ENCODE peak calls at places on chromosomes 4 and X, in four cellular contexts. One of them, this sample, is unnamed.

GRCh38 chr4:48683784-48684666 is 96.1 kb downstream of the FRYL start:
- DNase-seq in tibial nerve: no peak
- DNase-seq in transverse colon: no peak
- DNase-seq in testis: no peak
- DNase-seq in this sample: peak

GRCh38 chr4:176902710-176903323 is 110.1 kb upstream of the VEGFC start:
- DNase-seq in tibial nerve: no peak
- DNase-seq in transverse colon: no peak
- DNase-seq in testis: no peak
- DNase-seq in this sample: no peak

GRCh38 chr4:152014280-152014679 is 253.5 kb upstream of the GATB start:
- DNase-seq in tibial nerve: no peak
- DNase-seq in transverse colon: peak
- DNase-seq in testis: no peak
- DNase-seq in this sample: peak

GRCh38 chr4:174213734-174214101 is 69.7 kb downstream of the FBXO8 start:
- DNase-seq in tibial nerve: no peak
- DNase-seq in transverse colon: no peak
- DNase-seq in testis: no peak
- DNase-seq in this sample: no peak

GRCh38 chr4:6892190-6892908 is 17.3 kb upstream of the TBC1D14 start:
- DNase-seq in tibial nerve: peak
- DNase-seq in transverse colon: peak
- DNase-seq in testis: peak
- DNase-seq in this sample: peak

GRCh38 chr4:84718699-84719098 is 135.8 kb downstream of the CDS1 start:
- DNase-seq in tibial nerve: no peak
- DNase-seq in transverse colon: no peak
- DNase-seq in testis: no peak
- DNase-seq in this sample: no peak

GRCh38 chrX:68060506-68061205 is 372.6 kb downstream of the OPHN1 start:
- DNase-seq in tibial nerve: no peak
- DNase-seq in transverse colon: no peak
- DNase-seq in testis: no peak
- DNase-seq in this sample: no peak

GRCh38 chr4:94306713-94307112 is 35.9 kb downstream of the HPGDS start:
- DNase-seq in tibial nerve: no peak
- DNase-seq in transverse colon: no peak
- DNase-seq in testis: no peak
- DNase-seq in this sample: no peak

GRCh38 chrX:40646489-40647306 is 663 bp downstream of the CXorf38 start:
- DNase-seq in tibial nerve: peak
- DNase-seq in transverse colon: peak
- DNase-seq in testis: no peak
- DNase-seq in this sample: peak

GRCh38 chr4:64205376-64205775 is 203.9 kb downstream of the TECRL start:
- DNase-seq in tibial nerve: no peak
- DNase-seq in transverse colon: no peak
- DNase-seq in testis: no peak
- DNase-seq in this sample: no peak

GRCh38 chrX:25043192-25043591 is 27.4 kb upstream of the ARX start:
- DNase-seq in tibial nerve: no peak
- DNase-seq in transverse colon: no peak
- DNase-seq in testis: no peak
- DNase-seq in this sample: no peak

GRCh38 chrX:38800981-38801845 is at the start of gene MID1IP1:
- DNase-seq in tibial nerve: peak
- DNase-seq in transverse colon: peak
- DNase-seq in testis: peak
- DNase-seq in this sample: peak

GRCh38 chr4:39528056-39528465 is 822 bp upstream of the UGDH start:
- DNase-seq in tibial nerve: peak
- DNase-seq in transverse colon: no peak
- DNase-seq in testis: no peak
- DNase-seq in this sample: no peak

GRCh38 chr4:81019016-81019415 is 11.5 kb upstream of the BMP3 start:
- DNase-seq in tibial nerve: no peak
- DNase-seq in transverse colon: peak
- DNase-seq in testis: no peak
- DNase-seq in this sample: no peak
- TF ChIP-seq POLR2A in tibial nerve: no peak
- TF ChIP-seq POLR2A in transverse colon: no peak
- TF ChIP-seq POLR2A in testis: no peak
- TF ChIP-seq POLR2A in this sample: no peak

GRCh38 chrX:135403374-135403773 is 18.4 kb upstream of the SMIM10L2A start:
- DNase-seq in tibial nerve: no peak
- DNase-seq in transverse colon: no peak
- DNase-seq in testis: no peak
- DNase-seq in this sample: no peak
- TF ChIP-seq POLR2A in tibial nerve: no peak
- TF ChIP-seq POLR2A in transverse colon: no peak
- TF ChIP-seq POLR2A in testis: no peak
- TF ChIP-seq POLR2A in this sample: no peak

GRCh38 chr4:139555073-139555704 is 830 bp downstream of the SETD7 start:
- DNase-seq in tibial nerve: peak
- DNase-seq in transverse colon: peak
- DNase-seq in testis: peak
- DNase-seq in this sample: peak
- TF ChIP-seq POLR2A in tibial nerve: peak
- TF ChIP-seq POLR2A in transverse colon: peak
- TF ChIP-seq POLR2A in testis: peak
- TF ChIP-seq POLR2A in this sample: no peak

DNA sequence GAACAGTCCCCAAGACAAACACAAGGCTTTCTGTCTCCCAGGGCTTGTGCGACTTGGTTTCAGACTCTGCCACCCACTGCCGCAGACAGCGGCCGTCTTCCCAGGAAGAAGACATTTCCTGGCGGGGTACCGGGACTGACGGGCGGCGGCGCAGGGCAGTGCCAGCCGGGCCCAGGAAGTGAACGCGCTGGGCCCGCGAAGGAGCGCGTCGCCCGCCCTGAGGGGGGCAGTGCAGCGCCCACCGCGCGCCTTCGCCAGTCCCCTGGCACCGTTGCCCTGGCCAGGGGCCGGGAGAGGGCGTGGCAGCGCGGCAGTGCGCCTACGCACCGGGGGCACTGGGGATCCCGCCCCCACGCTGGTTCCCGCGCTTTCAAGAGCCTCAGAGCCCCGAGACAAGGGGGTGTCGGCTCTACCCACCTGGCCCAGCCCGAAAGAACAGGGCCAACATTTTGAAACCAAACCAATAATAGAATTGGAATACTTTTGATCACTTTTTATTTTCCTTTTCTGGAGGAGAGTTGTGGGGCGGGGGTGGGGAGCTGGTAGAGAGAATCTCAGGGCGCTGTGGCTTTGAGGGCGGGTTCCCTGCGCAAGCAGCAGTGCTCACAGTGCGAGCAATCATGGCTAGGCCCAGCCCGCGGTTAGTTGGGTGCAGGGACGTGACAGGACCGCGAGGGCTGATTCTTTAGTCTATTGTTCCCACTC is 23.6 kb upstream of the APLN start:
- DNase-seq in tibial nerve: no peak
- DNase-seq in transverse colon: peak
- DNase-seq in testis: peak
- DNase-seq in this sample: peak
- TF ChIP-seq POLR2A in tibial nerve: no peak
- TF ChIP-seq POLR2A in transverse colon: peak
- TF ChIP-seq POLR2A in testis: no peak
- TF ChIP-seq POLR2A in this sample: no peak

GRCh38 chr4:98929341-98930267 is 671 bp upstream of the EIF4E start:
- DNase-seq in tibial nerve: peak
- DNase-seq in transverse colon: peak
- DNase-seq in testis: peak
- DNase-seq in this sample: peak
- TF ChIP-seq POLR2A in tibial nerve: no peak
- TF ChIP-seq POLR2A in transverse colon: peak
- TF ChIP-seq POLR2A in testis: no peak
- TF ChIP-seq POLR2A in this sample: peak

GRCh38 chr4:98656443-98656842 is 2.0 kb downstream of the TSPAN5 start:
- DNase-seq in tibial nerve: no peak
- DNase-seq in transverse colon: no peak
- DNase-seq in testis: no peak
- DNase-seq in this sample: no peak

GRCh38 chr4:98657531-98658286 is 702 bp downstream of the TSPAN5 start:
- DNase-seq in tibial nerve: no peak
- DNase-seq in transverse colon: peak
- DNase-seq in testis: peak
- DNase-seq in this sample: peak

GRCh38 chr4:98659741-98660507 is 1.5 kb upstream of the TSPAN5 start:
- DNase-seq in tibial nerve: no peak
- DNase-seq in transverse colon: no peak
- DNase-seq in testis: no peak
- DNase-seq in this sample: peak

GRCh38 chr4:98659106-98659592 is 738 bp upstream of the TSPAN5 start:
- DNase-seq in tibial nerve: no peak
- DNase-seq in transverse colon: no peak
- DNase-seq in testis: peak
- DNase-seq in this sample: peak

DNA sequence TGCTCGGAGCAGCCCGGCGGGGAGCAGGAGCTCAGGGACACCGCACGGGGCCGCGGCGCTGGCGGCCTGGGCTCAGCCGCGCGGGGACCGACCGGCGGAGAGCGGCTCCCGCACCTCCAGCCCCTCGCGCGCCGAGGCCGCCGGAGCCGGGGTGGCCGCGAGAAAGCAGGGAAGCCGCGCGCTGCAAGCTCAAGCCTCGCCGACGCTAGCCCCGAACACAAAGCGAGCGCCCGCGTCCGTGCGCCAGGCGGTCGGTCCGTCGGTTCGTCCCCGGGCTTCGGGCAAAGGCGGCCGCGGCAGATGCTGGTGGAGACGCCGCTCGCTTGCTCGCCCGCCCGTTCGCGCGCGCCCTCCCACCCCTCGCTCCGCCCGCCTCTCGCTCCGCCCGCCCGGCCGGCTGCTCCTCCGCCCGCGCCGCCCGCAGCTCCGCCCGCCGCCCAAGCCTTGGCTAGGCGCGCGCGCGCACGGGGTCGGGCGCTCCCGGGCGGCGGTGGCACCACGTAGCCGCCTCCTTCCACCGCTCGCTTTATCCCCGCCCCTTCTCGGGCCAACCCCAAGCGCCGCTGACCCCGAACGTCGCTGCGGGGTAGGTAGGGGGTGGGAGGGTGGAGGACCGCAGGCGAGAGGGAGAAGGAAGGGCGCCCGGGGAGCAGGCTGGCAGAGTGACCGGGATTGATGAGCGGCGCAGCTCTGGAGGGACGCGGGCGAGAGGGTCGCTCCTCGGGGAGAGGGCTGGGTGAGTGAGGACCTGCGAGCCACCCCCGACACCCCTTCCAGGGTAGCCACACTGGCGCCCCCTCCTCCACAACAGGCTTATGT is at the start of gene TSPAN5:
- DNase-seq in tibial nerve: peak
- DNase-seq in transverse colon: peak
- DNase-seq in testis: peak
- DNase-seq in this sample: peak
- TF ChIP-seq POLR2A in tibial nerve: peak
- TF ChIP-seq POLR2A in transverse colon: no peak
- TF ChIP-seq POLR2A in testis: no peak
- TF ChIP-seq POLR2A in this sample: peak

GRCh38 chr4:77100234-77100633 is 24.4 kb upstream of the CCNI start:
- DNase-seq in tibial nerve: no peak
- DNase-seq in transverse colon: no peak
- DNase-seq in testis: no peak
- DNase-seq in this sample: no peak
- TF ChIP-seq POLR2A in tibial nerve: no peak
- TF ChIP-seq POLR2A in transverse colon: no peak
- TF ChIP-seq POLR2A in testis: no peak
- TF ChIP-seq POLR2A in this sample: no peak

GRCh38 chrX:14029425-14030247 is at the start of gene GEMIN8:
- DNase-seq in tibial nerve: peak
- DNase-seq in transverse colon: peak
- DNase-seq in testis: peak
- DNase-seq in this sample: peak
- TF ChIP-seq POLR2A in tibial nerve: peak
- TF ChIP-seq POLR2A in transverse colon: peak
- TF ChIP-seq POLR2A in testis: no peak
- TF ChIP-seq POLR2A in this sample: peak

DNA sequence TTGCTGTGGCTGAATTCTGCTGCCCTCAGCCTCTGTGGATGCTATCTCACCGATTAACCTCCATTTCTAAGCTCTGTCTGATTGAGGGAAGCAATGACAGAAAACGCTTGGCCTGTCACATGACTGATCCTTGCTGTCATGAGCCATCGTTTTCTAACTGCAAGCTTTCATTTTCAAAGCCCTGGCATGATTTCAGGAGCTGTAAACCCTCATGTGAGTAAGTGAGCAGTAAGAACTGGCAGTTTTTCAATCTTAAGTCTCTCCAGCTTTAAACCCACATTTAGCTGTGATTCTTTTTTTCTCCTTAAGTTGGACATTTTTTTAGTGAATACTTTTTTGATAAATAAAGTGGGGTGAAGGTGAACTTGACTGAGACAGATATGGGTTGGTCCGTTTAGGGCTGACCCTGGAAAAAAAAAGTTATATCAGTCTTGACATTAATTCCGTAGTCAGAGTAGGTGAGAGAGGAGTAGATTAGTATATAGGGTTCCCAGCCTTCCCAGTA is 180.9 kb upstream of the PGRMC2 start:
- DNase-seq in tibial nerve: peak
- DNase-seq in transverse colon: peak
- DNase-seq in testis: peak
- DNase-seq in this sample: peak
- TF ChIP-seq POLR2A in tibial nerve: peak
- TF ChIP-seq POLR2A in transverse colon: no peak
- TF ChIP-seq POLR2A in testis: no peak
- TF ChIP-seq POLR2A in this sample: peak

DNA sequence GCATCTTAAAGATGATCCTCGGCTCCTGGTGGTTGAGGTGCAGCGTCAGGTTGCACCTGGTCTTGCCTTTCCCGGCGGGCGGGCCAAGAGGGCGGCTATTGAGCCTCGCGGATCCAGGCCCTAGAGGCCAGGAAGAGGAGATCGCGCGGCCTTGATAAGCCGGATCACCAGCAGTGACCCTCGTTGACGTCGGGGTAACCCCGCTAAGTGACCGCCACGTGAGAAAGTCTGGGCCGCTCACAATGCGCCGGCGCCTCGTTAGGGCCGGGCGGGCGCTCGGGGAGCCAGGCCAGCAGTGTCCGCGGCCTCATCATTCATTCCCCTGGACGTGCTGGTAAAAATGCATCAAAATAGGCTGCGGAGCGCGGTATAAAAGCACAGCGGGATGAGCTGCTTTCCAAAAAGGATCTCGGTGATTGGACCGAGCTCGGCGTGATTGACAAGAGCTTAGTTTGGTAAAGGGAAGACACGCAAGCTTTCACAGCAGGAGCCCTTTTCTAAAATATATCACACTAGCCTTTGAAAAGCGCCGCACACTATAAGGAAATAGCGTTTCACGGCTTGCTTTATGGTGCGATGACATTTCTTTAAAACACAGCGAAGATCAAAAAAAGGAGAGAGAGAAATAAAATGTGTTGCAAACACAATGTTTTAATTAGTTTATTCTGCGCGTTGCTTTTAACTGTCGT is 15.9 kb upstream of the ZIC3 start:
- DNase-seq in tibial nerve: no peak
- DNase-seq in transverse colon: no peak
- DNase-seq in testis: no peak
- DNase-seq in this sample: no peak
- TF ChIP-seq POLR2A in tibial nerve: no peak
- TF ChIP-seq POLR2A in transverse colon: no peak
- TF ChIP-seq POLR2A in testis: no peak
- TF ChIP-seq POLR2A in this sample: no peak